ENCODE peak calls at places on chromosomes 5 and 9, in five cellular contexts. One of them, this sample, is unnamed.
A peak's percentile ranks its signal among the peaks of the same experiment; 100 is the strongest.

GRCh38 chr5:149857499-149857898 is 87.1 kb downstream of the PDE6A start:
- DNase-seq in heart right ventricle: peak; percentile 80
- DNase-seq in GM23338: no peak
- DNase-seq in gastrocnemius medialis: peak; percentile 93
- DNase-seq in neuronal stem cell: no peak
- DNase-seq in this sample: no peak

GRCh38 chr9:137435980-137436760 is 5.0 kb downstream of the ENTPD8 start:
- DNase-seq in heart right ventricle: peak; percentile 50
- DNase-seq in GM23338: no peak
- DNase-seq in gastrocnemius medialis: no peak
- DNase-seq in neuronal stem cell: no peak
- DNase-seq in this sample: no peak

GRCh38 chr5:75933489-75933888 is 149.7 kb upstream of the SV2C start:
- DNase-seq in heart right ventricle: no peak
- DNase-seq in GM23338: no peak
- DNase-seq in gastrocnemius medialis: no peak
- DNase-seq in neuronal stem cell: no peak
- DNase-seq in this sample: no peak

GRCh38 chr5:82635561-82636288 is 357.6 kb upstream of the RPS23 start:
- DNase-seq in heart right ventricle: no peak
- DNase-seq in GM23338: no peak
- DNase-seq in gastrocnemius medialis: no peak
- DNase-seq in neuronal stem cell: no peak
- DNase-seq in this sample: no peak

GRCh38 chr9:93587651-93588347 is 11.4 kb downstream of the PHF2 start:
- DNase-seq in heart right ventricle: no peak
- DNase-seq in GM23338: no peak
- DNase-seq in gastrocnemius medialis: no peak
- DNase-seq in neuronal stem cell: no peak
- DNase-seq in this sample: peak; percentile 42

GRCh38 chr9:95770653-95771131 is 104.8 kb upstream of the ERCC6L2 start:
- DNase-seq in heart right ventricle: no peak
- DNase-seq in GM23338: peak; percentile 85
- DNase-seq in gastrocnemius medialis: no peak
- DNase-seq in neuronal stem cell: peak; percentile 59
- DNase-seq in this sample: no peak

GRCh38 chr5:132424167-132424935 is 54.8 kb downstream of the SLC22A5 start:
- DNase-seq in heart right ventricle: no peak
- DNase-seq in GM23338: no peak
- DNase-seq in gastrocnemius medialis: no peak
- DNase-seq in neuronal stem cell: no peak
- DNase-seq in this sample: no peak

GRCh38 chr5:135829681-135830383 is 4.6 kb upstream of the SLC25A48 start:
- DNase-seq in heart right ventricle: peak; percentile 66
- DNase-seq in GM23338: peak; percentile 82
- DNase-seq in gastrocnemius medialis: no peak
- DNase-seq in neuronal stem cell: peak; percentile 73
- DNase-seq in this sample: no peak

GRCh38 chr9:36501727-36502126 is 71.0 kb upstream of the MELK start:
- DNase-seq in heart right ventricle: no peak
- DNase-seq in GM23338: no peak
- DNase-seq in gastrocnemius medialis: no peak
- DNase-seq in neuronal stem cell: no peak
- DNase-seq in this sample: no peak

GRCh38 chr5:79042188-79042587 is 27.3 kb downstream of the DMGDH start:
- DNase-seq in heart right ventricle: no peak
- DNase-seq in GM23338: no peak
- DNase-seq in gastrocnemius medialis: no peak
- DNase-seq in neuronal stem cell: no peak
- DNase-seq in this sample: no peak

GRCh38 chr5:111738118-111738517 is 18.9 kb downstream of the NREP start:
- DNase-seq in heart right ventricle: no peak
- DNase-seq in GM23338: no peak
- DNase-seq in gastrocnemius medialis: no peak
- DNase-seq in neuronal stem cell: no peak
- DNase-seq in this sample: no peak

GRCh38 chr5:111739423-111739822 is 17.6 kb downstream of the NREP start:
- DNase-seq in heart right ventricle: no peak
- DNase-seq in GM23338: no peak
- DNase-seq in gastrocnemius medialis: no peak
- DNase-seq in neuronal stem cell: no peak
- DNase-seq in this sample: no peak

GRCh38 chr5:111734597-111734996 is 22.4 kb downstream of the NREP start:
- DNase-seq in heart right ventricle: no peak
- DNase-seq in GM23338: no peak
- DNase-seq in gastrocnemius medialis: no peak
- DNase-seq in neuronal stem cell: no peak
- DNase-seq in this sample: no peak

GRCh38 chr5:111735829-111736228 is 21.2 kb downstream of the NREP start:
- DNase-seq in heart right ventricle: no peak
- DNase-seq in GM23338: peak; percentile 64
- DNase-seq in gastrocnemius medialis: peak; percentile 70
- DNase-seq in neuronal stem cell: no peak
- DNase-seq in this sample: no peak

GRCh38 chr5:111737716-111738115 is 19.3 kb downstream of the NREP start:
- DNase-seq in heart right ventricle: no peak
- DNase-seq in GM23338: no peak
- DNase-seq in gastrocnemius medialis: no peak
- DNase-seq in neuronal stem cell: no peak
- DNase-seq in this sample: no peak
- H3K4me1 ChIP-seq in heart right ventricle: peaks cover 57% of the 10 kb centered on the region
- H3K4me1 ChIP-seq in GM23338: peaks cover 65% of the 10 kb centered on the region
- H3K4me1 ChIP-seq in gastrocnemius medialis: peaks cover 67% of the 10 kb centered on the region
- H3K4me1 ChIP-seq in neuronal stem cell: peaks cover 14% of the 10 kb centered on the region
- H3K4me1 ChIP-seq in this sample: peaks cover 8% of the 10 kb centered on the region

GRCh38 chr9:116039893-116040292 is 113.7 kb upstream of the PAPPA start:
- DNase-seq in heart right ventricle: no peak
- DNase-seq in GM23338: no peak
- DNase-seq in gastrocnemius medialis: no peak
- DNase-seq in neuronal stem cell: no peak
- DNase-seq in this sample: no peak
- H3K27ac ChIP-seq in heart right ventricle: no peak overlapping the region
- H3K27ac ChIP-seq in GM23338: no peak overlapping the region
- H3K27ac ChIP-seq in gastrocnemius medialis: no peak overlapping the region
- H3K27ac ChIP-seq in neuronal stem cell: no peak overlapping the region
- H3K27ac ChIP-seq in this sample: no peak overlapping the region

GRCh38 chr9:76559283-76559682 is 100.3 kb downstream of the GCNT1 start:
- DNase-seq in heart right ventricle: no peak
- DNase-seq in GM23338: no peak
- DNase-seq in gastrocnemius medialis: no peak
- DNase-seq in neuronal stem cell: no peak
- DNase-seq in this sample: no peak

GRCh38 chr9:76560481-76560891 is 101.5 kb downstream of the GCNT1 start:
- DNase-seq in heart right ventricle: no peak
- DNase-seq in GM23338: no peak
- DNase-seq in gastrocnemius medialis: no peak
- DNase-seq in neuronal stem cell: no peak
- DNase-seq in this sample: no peak

GRCh38 chr9:76564300-76564699 is 105.3 kb downstream of the GCNT1 start:
- DNase-seq in heart right ventricle: no peak
- DNase-seq in GM23338: no peak
- DNase-seq in gastrocnemius medialis: no peak
- DNase-seq in neuronal stem cell: no peak
- DNase-seq in this sample: no peak

GRCh38 chr9:76562511-76562911 is 103.5 kb downstream of the GCNT1 start:
- DNase-seq in heart right ventricle: no peak
- DNase-seq in GM23338: no peak
- DNase-seq in gastrocnemius medialis: no peak
- DNase-seq in neuronal stem cell: no peak
- DNase-seq in this sample: no peak

GRCh38 chr9:76561887-76562286 is 102.9 kb downstream of the GCNT1 start:
- DNase-seq in heart right ventricle: no peak
- DNase-seq in GM23338: no peak
- DNase-seq in gastrocnemius medialis: no peak
- DNase-seq in neuronal stem cell: no peak
- DNase-seq in this sample: no peak
- H3K4me1 ChIP-seq in heart right ventricle: peaks cover 59% of the 10 kb centered on the region
- H3K4me1 ChIP-seq in GM23338: peaks cover 4% of the 10 kb centered on the region
- H3K4me1 ChIP-seq in gastrocnemius medialis: no peaks in the 10 kb centered on the region
- H3K4me1 ChIP-seq in neuronal stem cell: peaks cover 2% of the 10 kb centered on the region
- H3K4me1 ChIP-seq in this sample: no peaks in the 10 kb centered on the region

GRCh38 chr5:137143244-137143605 is 355.9 kb downstream of the SPOCK1 start:
- DNase-seq in heart right ventricle: no peak
- DNase-seq in GM23338: no peak
- DNase-seq in gastrocnemius medialis: no peak
- DNase-seq in neuronal stem cell: no peak
- DNase-seq in this sample: no peak
- H3K27ac ChIP-seq in heart right ventricle: peak overlapping the region; percentile 34
- H3K27ac ChIP-seq in GM23338: no peak overlapping the region
- H3K27ac ChIP-seq in gastrocnemius medialis: no peak overlapping the region
- H3K27ac ChIP-seq in neuronal stem cell: no peak overlapping the region
- H3K27ac ChIP-seq in this sample: no peak overlapping the region

This sample was measured in CD8-positive, alpha-beta T cell.